ENCODE peak calls at places on chromosomes 12 and 14, in ten cellular contexts. K is HFFc6, Q is GM10248, V is transverse colon, P is PC-3, E is endothelial cell, A is Peyer's patch, S is GM12865, Y is AG04449, O is ascending aorta. M is an unnamed sample.

GRCh38 chr12:107967170-107967569 is 161.9 kb upstream of the WSCD2 start:
- DNase-seq in E (no peak), A (no peak), O (no peak), K (no peak), Y (no peak), V (no peak), S (no peak), P (peak), Q (no peak), M (no peak)

GRCh38 chr14:54572316-54572715 is 5.4 kb downstream of the SAMD4A start:
- DNase-seq in V (no peak), O (no peak), S (peak), Y (no peak), K (no peak), A (no peak), E (peak), P (peak), Q (no peak), M (no peak)

GRCh38 chr12:106594447-106594846 is 11.6 kb downstream of the RFX4 start:
- DNase-seq in Q (no peak), E (no peak), P (no peak), Y (no peak), A (no peak), V (no peak), O (no peak), K (no peak), S (no peak), M (no peak)

GRCh38 chr12:89880695-89881350 is 172.2 kb upstream of the ATP2B1 start:
- DNase-seq in S (peak), A (peak), E (no peak), O (no peak), Y (no peak), Q (peak), K (no peak), P (no peak), V (peak), M (no peak)

GRCh38 chr12:110109037-110109836 is 14.9 kb upstream of the IFT81 start:
- DNase-seq in E (no peak), P (peak), K (peak), A (peak), S (no peak), Y (peak), Q (no peak), V (peak), O (peak), M (no peak)

GRCh38 chr12:116693259-116694227 is 44.3 kb downstream of the SPRING1 start:
- DNase-seq in Q (peak), K (no peak), A (no peak), V (peak), E (no peak), O (no peak), P (no peak), Y (no peak), S (no peak), M (no peak)

GRCh38 chr12:122126713-122127597 is 47.1 kb downstream of the IL31 start:
- DNase-seq in P (peak), E (no peak), Q (no peak), O (no peak), A (no peak), V (no peak), K (no peak), S (no peak), Y (no peak), M (no peak)

GRCh38 chr12:67766370-67766769 is 117.8 kb downstream of the DYRK2 start:
- DNase-seq in Y (peak), Q (no peak), S (no peak), O (no peak), E (no peak), P (peak), A (no peak), V (no peak), K (peak), M (no peak)

GRCh38 chr12:6167327-6168280 is 32.6 kb upstream of the CD9 start:
- DNase-seq in O (peak), A (peak), P (peak), K (peak), S (peak), E (no peak), Y (peak), V (peak), Q (peak), M (no peak)

GRCh38 chr12:131752457-131752856 is 41.6 kb downstream of the SFSWAP start:
- DNase-seq in O (no peak), V (no peak), Q (no peak), P (no peak), A (no peak), E (no peak), K (no peak), S (no peak), Y (no peak), M (no peak)

GRCh38 chr14:51020024-51020710 is 74.7 kb downstream of the TRIM9 start:
- DNase-seq in P (no peak), S (peak), V (no peak), O (no peak), Q (no peak), Y (no peak), E (no peak), A (no peak), K (no peak), M (no peak)

GRCh38 chr14:49621114-49621881 is 699 bp downstream of the MGAT2 start:
- DNase-seq in P (peak), Q (peak), A (peak), K (peak), S (peak), O (peak), Y (no peak), E (peak), V (peak), M (peak)

GRCh38 chr12:50825372-50825838 is 17.3 kb upstream of the TMPRSS12 start:
- DNase-seq in V (no peak), Y (peak), Q (peak), O (no peak), K (peak), E (no peak), P (peak), S (peak), A (no peak), M (no peak)

GRCh38 chr14:102853703-102854396 is 68.6 kb upstream of the AMN start:
- DNase-seq in P (no peak), V (no peak), S (no peak), Y (no peak), Q (no peak), O (peak), A (no peak), K (no peak), E (no peak), M (no peak)

GRCh38 chr12:57319678-57320469 is 68.9 kb upstream of the STAC3 start:
- DNase-seq in P (no peak), O (no peak), V (no peak), Q (no peak), A (no peak), K (peak), Y (no peak), S (no peak), E (no peak), M (no peak)

GRCh38 chr14:102182901-102183619 is 43.4 kb downstream of the WDR20 start:
- DNase-seq in Y (no peak), K (no peak), A (no peak), V (no peak), S (no peak), O (no peak), P (no peak), E (no peak), Q (no peak), M (no peak)

GRCh38 chr12:95532851-95533250 is 18.4 kb downstream of the USP44 start:
- DNase-seq in E (no peak), Y (no peak), K (peak), O (no peak), S (no peak), A (no peak), Q (no peak), V (no peak), P (peak), M (no peak)

GRCh38 chr14:105021656-105022275 is 883 bp upstream of the CDCA4 start:
- DNase-seq in S (peak), E (peak), Q (no peak), O (peak), K (no peak), A (peak), P (peak), Y (no peak), V (peak), M (no peak)

GRCh38 chr12:111664961-111665865 is 20.5 kb downstream of the BRAP start:
- DNase-seq in V (no peak), O (no peak), Y (no peak), E (no peak), A (no peak), S (no peak), Q (no peak), P (no peak), K (no peak), M (no peak)

GRCh38 chr14:54135804-54136280 is 179.2 kb upstream of the BMP4 start:
- DNase-seq in V (no peak), Q (no peak), Y (no peak), O (no peak), A (no peak), S (no peak), K (no peak), P (no peak), E (no peak), M (no peak)

GRCh38 chr14:36505193-36505815 is 14.7 kb downstream of the NKX2-1 start:
- DNase-seq in E (no peak), K (no peak), P (no peak), Y (no peak), S (no peak), O (no peak), Q (peak), A (no peak), V (no peak), M (no peak)

GRCh38 chr14:69904246-69904645 is 25.0 kb downstream of the SMOC1 start:
- DNase-seq in S (no peak), E (no peak), Y (no peak), P (no peak), A (no peak), Q (no peak), K (no peak), V (no peak), O (no peak), M (no peak)

GRCh38 chr14:44803239-44803905 is 158.4 kb downstream of the KLHL28 start:
- DNase-seq in K (peak), Y (peak), P (peak), S (peak), E (no peak), V (no peak), A (no peak), O (no peak), Q (peak), M (no peak)

GRCh38 chr12:2992724-2993123 is 33.5 kb downstream of the TEAD4 start:
- DNase-seq in E (no peak), S (no peak), V (no peak), O (no peak), A (no peak), Q (no peak), P (no peak), K (no peak), Y (no peak), M (no peak)

GRCh38 chr14:39467889-39468524 is 35.8 kb upstream of the FBXO33 start:
- DNase-seq in O (no peak), P (peak), A (no peak), Y (no peak), Q (no peak), S (peak), E (peak), V (no peak), K (peak), M (no peak)

GRCh38 chr12:40903040-40903439 is 210.8 kb downstream of the CNTN1 start:
- DNase-seq in P (no peak), Y (no peak), E (peak), V (no peak), O (no peak), K (no peak), S (no peak), A (no peak), Q (no peak), M (no peak)

GRCh38 chr14:76953196-76953945 is 75.1 kb downstream of the IRF2BPL start:
- DNase-seq in Q (peak), V (peak), S (peak), E (no peak), O (peak), Y (no peak), K (peak), A (peak), P (peak), M (peak)

GRCh38 chr12:98754095-98754494 is 109.0 kb downstream of the APAF1 start:
- DNase-seq in V (no peak), P (peak), Y (peak), S (peak), K (peak), O (no peak), Q (peak), A (no peak), E (no peak), M (no peak)

GRCh38 chr14:96349286-96350075 is 13.7 kb downstream of the ATG2B start:
- DNase-seq in A (no peak), K (no peak), Y (no peak), S (no peak), E (no peak), V (no peak), O (no peak), Q (no peak), P (no peak), M (no peak)

GRCh38 chr12:47776471-47777143 is 3.6 kb downstream of the SLC48A1 start:
- DNase-seq in S (no peak), P (no peak), Q (no peak), O (no peak), Y (no peak), K (peak), A (no peak), V (no peak), E (no peak), M (no peak)

DNA sequence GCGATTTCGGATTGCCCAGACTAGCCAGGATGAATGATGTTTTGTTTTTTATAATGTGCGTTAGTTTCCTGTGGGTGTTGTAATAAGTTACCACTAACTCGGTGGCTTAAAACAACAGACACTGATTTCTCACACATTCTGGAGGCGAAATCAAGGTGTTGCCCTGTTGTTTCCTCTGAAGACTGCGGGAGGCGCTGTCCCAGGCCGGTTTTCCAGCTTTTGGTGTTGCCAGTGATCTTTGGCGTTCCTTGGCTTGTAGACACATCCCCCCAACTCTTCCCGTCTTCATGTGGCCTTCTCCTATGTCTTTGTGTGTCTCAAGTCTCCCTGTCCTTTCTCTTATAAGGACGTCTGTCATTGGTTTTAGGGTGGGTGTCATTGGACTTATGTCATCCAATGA is 267.7 kb downstream of the AACS start:
- DNase-seq in E (no peak), Y (no peak), A (no peak), O (no peak), Q (no peak), K (no peak), S (no peak), V (no peak), P (no peak), M (no peak)
- TF ChIP-seq CTCF in E (peak), Y (no peak), A (no peak), O (no peak), Q (no peak), K (peak), S (peak), V (no peak), P (peak), M (no peak)

GRCh38 chr12:450438-450837 is 9.3 kb upstream of the B4GALNT3 start:
- DNase-seq in Q (no peak), P (no peak), S (no peak), E (no peak), V (peak), O (no peak), Y (no peak), A (no peak), K (no peak), M (no peak)

GRCh38 chr12:455821-456220 is 3.9 kb upstream of the B4GALNT3 start:
- DNase-seq in A (no peak), K (no peak), S (no peak), E (no peak), Q (no peak), O (no peak), Y (no peak), P (no peak), V (no peak), M (no peak)

GRCh38 chr12:449203-449602 is 10.5 kb upstream of the B4GALNT3 start:
- DNase-seq in E (no peak), V (no peak), K (no peak), O (no peak), S (no peak), Q (no peak), A (no peak), Y (no peak), P (no peak), M (no peak)

GRCh38 chr12:457676-458075 is 2.1 kb upstream of the B4GALNT3 start:
- DNase-seq in P (peak), A (no peak), E (no peak), Y (no peak), S (peak), K (no peak), V (no peak), O (no peak), Q (no peak), M (no peak)

GRCh38 chr12:452667-453210 is 7.0 kb upstream of the B4GALNT3 start:
- DNase-seq in Q (peak), K (no peak), E (no peak), S (peak), P (no peak), V (peak), A (no peak), Y (no peak), O (no peak), M (no peak)
- TF ChIP-seq CTCF in Q (peak), K (no peak), E (no peak), S (peak), P (no peak), V (no peak), A (peak), Y (peak), O (peak), M (no peak)

GRCh38 chr12:128823916-128824839 is at the start of gene SLC15A4:
- DNase-seq in Y (peak), K (peak), S (peak), O (peak), V (peak), P (peak), Q (peak), A (peak), E (peak), M (peak)
- TF ChIP-seq CTCF in Y (no peak), K (peak), S (peak), O (no peak), V (no peak), P (no peak), Q (peak), A (no peak), E (no peak), M (no peak)

DNA sequence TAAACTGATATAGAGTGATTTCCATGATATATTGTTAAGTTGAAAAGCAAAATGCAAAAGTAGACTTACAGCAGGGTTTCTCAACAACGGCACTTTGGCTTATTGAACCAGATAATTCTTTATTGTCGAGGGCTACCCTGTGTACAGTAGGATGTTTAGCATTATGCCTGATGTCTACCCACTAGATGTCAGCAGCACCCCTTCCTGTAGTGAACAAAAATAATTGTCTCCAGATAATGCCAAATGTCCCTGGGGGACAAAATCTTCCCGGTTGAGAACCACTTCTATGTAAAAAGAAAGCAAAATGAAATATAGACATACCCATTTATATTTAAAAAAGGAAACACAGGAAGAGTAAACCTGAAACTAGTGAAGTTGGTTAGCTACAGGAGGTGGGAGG is 32.4 kb downstream of the ABCD2 start:
- DNase-seq in Q (no peak), P (peak), E (no peak), Y (no peak), K (no peak), S (peak), V (no peak), A (no peak), O (no peak), M (no peak)
- TF ChIP-seq CTCF in Q (peak), P (peak), E (no peak), Y (no peak), K (no peak), S (peak), V (no peak), A (no peak), O (no peak), M (peak)

GRCh38 chr12:48818831-48819590 is 715 bp downstream of the CACNB3 start:
- DNase-seq in S (no peak), V (peak), Q (no peak), E (peak), Y (no peak), K (no peak), A (peak), O (no peak), P (no peak), M (no peak)
- TF ChIP-seq CTCF in S (no peak), V (no peak), Q (peak), E (peak), Y (no peak), K (peak), A (no peak), O (no peak), P (peak), M (peak)

DNA sequence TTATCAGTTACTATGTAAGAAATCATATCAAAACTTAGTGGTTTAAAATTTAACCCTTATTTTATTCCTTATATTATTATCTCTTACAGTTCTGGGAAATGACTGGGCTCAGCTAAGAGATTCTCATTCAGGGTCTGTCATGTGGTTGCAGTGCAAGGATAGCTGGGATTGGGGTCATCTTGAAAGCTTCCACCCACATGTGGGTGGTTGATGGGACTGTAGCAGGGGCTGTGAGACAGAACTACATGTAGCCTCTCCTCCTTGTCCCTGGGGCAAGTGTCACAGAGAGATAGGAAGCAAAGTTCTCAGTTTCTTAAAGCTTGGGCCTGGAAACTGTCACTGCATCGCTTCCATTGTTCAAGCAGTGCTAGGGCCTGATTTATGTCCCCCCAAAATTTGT is 57.8 kb downstream of the DACT1 start:
- DNase-seq in E (no peak), A (no peak), Y (no peak), V (no peak), S (no peak), K (no peak), O (no peak), P (no peak), Q (no peak), M (no peak)
- TF ChIP-seq CTCF in E (no peak), A (no peak), Y (no peak), V (no peak), S (no peak), K (no peak), O (no peak), P (no peak), Q (no peak), M (no peak)

DNA sequence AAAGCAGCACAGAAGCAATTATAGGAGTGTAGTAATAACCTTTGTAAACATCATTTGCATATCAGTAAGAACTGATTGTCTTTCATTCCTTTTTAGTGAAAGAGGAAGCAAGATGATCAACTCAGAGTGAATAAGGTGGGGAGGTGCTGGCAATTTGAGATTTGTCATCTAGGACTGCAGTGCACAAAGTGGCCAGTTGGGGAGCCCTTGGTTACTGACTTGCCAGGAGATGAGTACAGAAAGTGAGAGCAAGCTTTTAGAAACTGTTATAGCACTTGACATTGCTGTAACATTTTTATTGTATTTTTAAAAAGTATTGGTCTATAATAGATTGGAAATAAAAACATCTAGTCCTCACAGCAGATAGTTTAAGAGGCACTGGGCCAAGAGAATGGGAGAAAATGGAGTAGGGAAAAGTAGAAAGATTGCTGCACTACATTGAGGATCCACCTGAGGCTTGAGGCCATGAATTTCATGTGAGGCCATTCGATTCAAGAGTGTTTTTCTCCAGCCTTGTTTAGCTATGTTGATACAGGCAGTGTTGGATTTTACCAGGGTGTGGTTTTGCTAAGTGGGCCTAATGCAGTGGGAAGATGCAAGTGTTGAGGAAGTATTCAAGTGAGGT is 98.2 kb downstream of the SNAPC1 start:
- DNase-seq in Y (no peak), O (peak), E (peak), V (peak), Q (peak), K (peak), A (peak), P (peak), S (peak), M (no peak)
- TF ChIP-seq CTCF in Y (peak), O (no peak), E (peak), V (peak), Q (peak), K (peak), A (peak), P (peak), S (peak), M (peak)